ENCODE peak calls at places on chromosome 10, in four cellular contexts. One of them, this sample, is unnamed.

GRCh38 chr10:27241640-27242472 is 1.3 kb upstream of the ACBD5 start:
- DNase-seq in cardiac muscle cell: peak
- DNase-seq in mammary epithelial cell: peak
- DNase-seq in upper lobe of right lung: peak
- DNase-seq in this sample: peak

GRCh38 chr10:82736305-82736704 is 861.3 kb downstream of the NRG3 start:
- DNase-seq in cardiac muscle cell: no peak
- DNase-seq in mammary epithelial cell: no peak
- DNase-seq in upper lobe of right lung: no peak
- DNase-seq in this sample: no peak

GRCh38 chr10:106082865-106083264 is 1081.6 kb downstream of the SORCS1 start:
- DNase-seq in mammary epithelial cell: no peak
- DNase-seq in upper lobe of right lung: no peak
- DNase-seq in cardiac muscle cell: peak
- DNase-seq in this sample: no peak

GRCh38 chr10:114523876-114524275 is 119.6 kb upstream of the AFAP1L2 start:
- DNase-seq in cardiac muscle cell: no peak
- DNase-seq in mammary epithelial cell: no peak
- DNase-seq in upper lobe of right lung: no peak
- DNase-seq in this sample: no peak

GRCh38 chr10:129742742-129743550 is 221.1 kb downstream of the EBF3 start:
- DNase-seq in mammary epithelial cell: no peak
- DNase-seq in cardiac muscle cell: no peak
- DNase-seq in upper lobe of right lung: peak
- DNase-seq in this sample: no peak

GRCh38 chr10:114208351-114208750 is 29.2 kb downstream of the TDRD1 start:
- DNase-seq in mammary epithelial cell: no peak
- DNase-seq in upper lobe of right lung: no peak
- DNase-seq in cardiac muscle cell: no peak
- DNase-seq in this sample: no peak

GRCh38 chr10:125982256-125982948 is 86.0 kb downstream of the FANK1 start:
- DNase-seq in mammary epithelial cell: peak
- DNase-seq in upper lobe of right lung: no peak
- DNase-seq in cardiac muscle cell: peak
- DNase-seq in this sample: peak

GRCh38 chr10:77939561-77940001 is 13.0 kb upstream of the DLG5 start:
- DNase-seq in upper lobe of right lung: no peak
- DNase-seq in cardiac muscle cell: peak
- DNase-seq in mammary epithelial cell: no peak
- DNase-seq in this sample: no peak

GRCh38 chr10:76115471-76116155 is 684.2 kb downstream of the LRMDA start:
- DNase-seq in upper lobe of right lung: no peak
- DNase-seq in mammary epithelial cell: peak
- DNase-seq in cardiac muscle cell: no peak
- DNase-seq in this sample: no peak

GRCh38 chr10:77403761-77404160 is 233.8 kb downstream of the KCNMA1 start:
- DNase-seq in cardiac muscle cell: no peak
- DNase-seq in mammary epithelial cell: no peak
- DNase-seq in upper lobe of right lung: no peak
- DNase-seq in this sample: no peak

GRCh38 chr10:31912289-31912688 is 16.3 kb downstream of the ARHGAP12 start:
- DNase-seq in mammary epithelial cell: peak
- DNase-seq in cardiac muscle cell: peak
- DNase-seq in upper lobe of right lung: no peak
- DNase-seq in this sample: no peak

GRCh38 chr10:48491422-48492139 is 113.3 kb downstream of the ARHGAP22 start:
- DNase-seq in mammary epithelial cell: no peak
- DNase-seq in upper lobe of right lung: peak
- DNase-seq in cardiac muscle cell: no peak
- DNase-seq in this sample: no peak

GRCh38 chr10:541750-542371 is 147.6 kb downstream of the DIP2C start:
- DNase-seq in cardiac muscle cell: no peak
- DNase-seq in mammary epithelial cell: no peak
- DNase-seq in upper lobe of right lung: no peak
- DNase-seq in this sample: no peak

GRCh38 chr10:108515821-108516220 is 1351.3 kb upstream of the SORCS1 start:
- DNase-seq in upper lobe of right lung: no peak
- DNase-seq in mammary epithelial cell: no peak
- DNase-seq in cardiac muscle cell: no peak
- DNase-seq in this sample: no peak

GRCh38 chr10:62491597-62491996 is 117.4 kb downstream of the ZNF365 start:
- DNase-seq in upper lobe of right lung: no peak
- DNase-seq in cardiac muscle cell: peak
- DNase-seq in mammary epithelial cell: peak
- DNase-seq in this sample: no peak

GRCh38 chr10:25083546-25084111 is 67.2 kb downstream of the THNSL1 start:
- DNase-seq in cardiac muscle cell: no peak
- DNase-seq in upper lobe of right lung: no peak
- DNase-seq in mammary epithelial cell: no peak
- DNase-seq in this sample: no peak

GRCh38 chr10:25982107-25982506 is 48.1 kb downstream of the MYO3A start:
- DNase-seq in upper lobe of right lung: no peak
- DNase-seq in cardiac muscle cell: no peak
- DNase-seq in mammary epithelial cell: no peak
- DNase-seq in this sample: no peak

GRCh38 chr10:126059101-126059826 is 162.9 kb downstream of the FANK1 start:
- DNase-seq in mammary epithelial cell: peak
- DNase-seq in cardiac muscle cell: no peak
- DNase-seq in upper lobe of right lung: no peak
- DNase-seq in this sample: peak

GRCh38 chr10:46520941-46521340 is 35.5 kb downstream of the GPRIN2 start:
- DNase-seq in cardiac muscle cell: peak
- DNase-seq in upper lobe of right lung: peak
- DNase-seq in mammary epithelial cell: peak
- DNase-seq in this sample: no peak

GRCh38 chr10:124339951-124340760 is 78.6 kb downstream of the OAT start:
- DNase-seq in upper lobe of right lung: no peak
- DNase-seq in mammary epithelial cell: peak
- DNase-seq in cardiac muscle cell: peak
- DNase-seq in this sample: peak

GRCh38 chr10:123496996-123497660 is 169.0 kb upstream of the GPR26 start:
- DNase-seq in mammary epithelial cell: no peak
- DNase-seq in upper lobe of right lung: no peak
- DNase-seq in cardiac muscle cell: no peak
- DNase-seq in this sample: no peak

GRCh38 chr10:121510201-121510771 is 88.0 kb downstream of the FGFR2 start:
- DNase-seq in mammary epithelial cell: no peak
- DNase-seq in cardiac muscle cell: no peak
- DNase-seq in upper lobe of right lung: no peak
- DNase-seq in this sample: no peak

DNA sequence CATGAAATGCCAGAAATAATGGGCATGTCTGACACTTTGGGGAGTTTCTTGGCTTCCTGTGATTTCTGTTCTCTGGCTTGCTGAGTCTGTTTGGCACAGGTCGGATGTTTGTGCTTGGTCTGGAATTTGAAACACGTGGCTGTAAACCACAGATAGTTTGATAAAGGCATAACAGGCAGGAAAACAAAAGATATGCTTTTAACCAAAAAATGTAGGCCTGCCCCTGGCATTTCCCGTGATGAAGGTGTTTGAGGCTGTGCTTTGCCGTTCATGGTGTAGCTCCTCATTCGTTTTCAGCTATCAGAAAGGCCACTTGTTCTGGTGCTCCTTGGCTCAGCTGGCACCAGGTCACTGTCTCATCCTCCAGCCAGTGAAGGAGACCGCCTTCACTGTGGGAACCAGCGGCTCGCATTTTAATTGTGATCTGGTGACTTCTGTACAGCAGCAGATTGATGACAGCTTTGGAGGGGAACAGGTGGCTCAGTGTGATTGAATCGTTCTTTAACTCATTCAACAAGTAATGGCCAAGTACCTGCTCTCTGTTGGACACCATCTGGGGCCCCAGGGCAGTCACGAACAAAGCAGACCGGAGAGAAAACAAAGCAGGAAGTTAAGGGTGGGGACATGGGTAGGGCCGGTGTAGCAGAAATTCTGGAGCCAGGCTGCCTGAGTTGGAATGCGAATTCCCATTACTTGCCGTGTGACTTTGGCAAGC is 111.5 kb downstream of the CCNY start:
- DNase-seq in cardiac muscle cell: peak
- DNase-seq in mammary epithelial cell: peak
- DNase-seq in upper lobe of right lung: no peak
- DNase-seq in this sample: no peak
- H3K4me3 ChIP-seq in cardiac muscle cell: no peak
- H3K4me3 ChIP-seq in mammary epithelial cell: peak
- H3K4me3 ChIP-seq in upper lobe of right lung: no peak
- H3K4me3 ChIP-seq in this sample: no peak

GRCh38 chr10:43380610-43381222 is 9.3 kb downstream of the FXYD4 start:
- DNase-seq in mammary epithelial cell: no peak
- DNase-seq in cardiac muscle cell: peak
- DNase-seq in upper lobe of right lung: no peak
- DNase-seq in this sample: no peak
- TF ChIP-seq CTCF in mammary epithelial cell: peak
- TF ChIP-seq CTCF in cardiac muscle cell: peak
- TF ChIP-seq CTCF in upper lobe of right lung: no peak
- TF ChIP-seq CTCF in this sample: peak

DNA sequence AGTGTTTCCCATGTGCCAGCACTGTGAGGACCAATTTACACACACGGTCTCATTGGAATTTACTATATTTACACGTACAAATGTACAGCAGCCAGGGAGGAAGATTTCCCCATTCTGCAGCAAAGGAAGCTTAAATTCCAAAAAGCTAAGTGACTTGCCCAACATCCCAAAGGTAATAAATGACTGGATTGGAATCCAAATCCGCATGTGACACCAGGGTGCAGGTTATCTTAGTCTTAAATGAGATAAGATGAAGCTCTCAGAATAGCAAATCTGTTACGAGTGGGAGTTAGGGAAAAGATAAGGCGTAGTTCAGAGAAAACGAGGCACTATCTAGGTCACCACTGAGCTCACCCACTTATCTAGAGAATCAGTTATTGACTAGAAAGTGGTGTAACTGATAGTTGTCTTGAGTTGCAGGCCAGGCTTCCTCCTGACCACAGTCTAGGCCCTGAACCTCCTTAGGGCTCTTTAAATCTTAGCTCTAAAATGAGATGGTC is 36.6 kb downstream of the FAM107B start:
- DNase-seq in upper lobe of right lung: no peak
- DNase-seq in cardiac muscle cell: no peak
- DNase-seq in mammary epithelial cell: no peak
- DNase-seq in this sample: no peak
- H3K4me3 ChIP-seq in upper lobe of right lung: no peak
- H3K4me3 ChIP-seq in cardiac muscle cell: no peak
- H3K4me3 ChIP-seq in mammary epithelial cell: no peak
- H3K4me3 ChIP-seq in this sample: no peak

GRCh38 chr10:71683301-71683700 is 36.3 kb downstream of the C10orf105 start:
- DNase-seq in upper lobe of right lung: no peak
- DNase-seq in mammary epithelial cell: no peak
- DNase-seq in cardiac muscle cell: no peak
- DNase-seq in this sample: no peak

GRCh38 chr10:71687077-71687476 is 32.5 kb downstream of the C10orf105 start:
- DNase-seq in cardiac muscle cell: no peak
- DNase-seq in upper lobe of right lung: no peak
- DNase-seq in mammary epithelial cell: no peak
- DNase-seq in this sample: no peak

GRCh38 chr10:71681977-71682376 is 37.6 kb downstream of the C10orf105 start:
- DNase-seq in upper lobe of right lung: no peak
- DNase-seq in mammary epithelial cell: no peak
- DNase-seq in cardiac muscle cell: no peak
- DNase-seq in this sample: no peak

GRCh38 chr10:71685554-71686202 is 33.9 kb downstream of the C10orf105 start:
- DNase-seq in cardiac muscle cell: no peak
- DNase-seq in upper lobe of right lung: no peak
- DNase-seq in mammary epithelial cell: no peak
- DNase-seq in this sample: no peak

GRCh38 chr10:71684356-71685173 is 35.0 kb downstream of the C10orf105 start:
- DNase-seq in upper lobe of right lung: no peak
- DNase-seq in cardiac muscle cell: no peak
- DNase-seq in mammary epithelial cell: no peak
- DNase-seq in this sample: no peak
- TF ChIP-seq CTCF in upper lobe of right lung: no peak
- TF ChIP-seq CTCF in cardiac muscle cell: no peak
- TF ChIP-seq CTCF in mammary epithelial cell: no peak
- TF ChIP-seq CTCF in this sample: no peak

DNA sequence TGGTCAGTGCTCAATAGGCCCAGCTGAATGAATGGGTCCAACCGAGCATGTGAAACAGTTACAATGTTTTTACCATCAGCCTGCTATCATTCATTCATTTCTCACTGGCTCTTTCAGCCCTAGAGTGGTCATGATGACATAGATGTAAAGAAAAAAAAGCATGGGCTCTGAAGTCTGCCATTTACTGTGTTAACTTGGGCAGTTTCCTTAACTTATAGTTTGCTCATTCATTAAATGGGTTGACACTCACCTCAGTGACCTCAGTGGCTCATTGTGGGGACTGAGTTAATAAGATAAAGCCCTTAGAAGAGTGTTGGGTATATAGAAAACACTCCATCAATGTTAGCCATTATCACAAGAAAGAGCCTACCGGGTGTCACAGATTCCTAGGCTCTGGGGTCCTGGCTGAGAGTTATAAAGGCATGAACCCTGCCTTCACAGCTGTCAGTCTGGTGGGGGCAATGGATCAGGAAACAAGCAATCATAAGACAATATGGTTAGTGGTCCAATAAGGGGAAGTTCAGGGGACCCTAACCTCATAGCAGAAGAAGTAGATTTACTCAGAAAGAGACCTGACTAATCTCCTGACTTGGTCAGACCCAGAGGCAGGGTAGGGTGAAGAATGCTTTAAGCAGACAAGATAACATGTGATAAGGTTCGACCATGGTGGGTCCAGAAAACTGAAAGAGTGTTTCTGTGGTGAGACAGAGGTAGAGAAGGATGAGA is 29.7 kb upstream of the GPAM start:
- DNase-seq in cardiac muscle cell: no peak
- DNase-seq in mammary epithelial cell: no peak
- DNase-seq in upper lobe of right lung: no peak
- DNase-seq in this sample: no peak
- H3K4me3 ChIP-seq in cardiac muscle cell: no peak
- H3K4me3 ChIP-seq in mammary epithelial cell: no peak
- H3K4me3 ChIP-seq in upper lobe of right lung: peak
- H3K4me3 ChIP-seq in this sample: no peak

DNA sequence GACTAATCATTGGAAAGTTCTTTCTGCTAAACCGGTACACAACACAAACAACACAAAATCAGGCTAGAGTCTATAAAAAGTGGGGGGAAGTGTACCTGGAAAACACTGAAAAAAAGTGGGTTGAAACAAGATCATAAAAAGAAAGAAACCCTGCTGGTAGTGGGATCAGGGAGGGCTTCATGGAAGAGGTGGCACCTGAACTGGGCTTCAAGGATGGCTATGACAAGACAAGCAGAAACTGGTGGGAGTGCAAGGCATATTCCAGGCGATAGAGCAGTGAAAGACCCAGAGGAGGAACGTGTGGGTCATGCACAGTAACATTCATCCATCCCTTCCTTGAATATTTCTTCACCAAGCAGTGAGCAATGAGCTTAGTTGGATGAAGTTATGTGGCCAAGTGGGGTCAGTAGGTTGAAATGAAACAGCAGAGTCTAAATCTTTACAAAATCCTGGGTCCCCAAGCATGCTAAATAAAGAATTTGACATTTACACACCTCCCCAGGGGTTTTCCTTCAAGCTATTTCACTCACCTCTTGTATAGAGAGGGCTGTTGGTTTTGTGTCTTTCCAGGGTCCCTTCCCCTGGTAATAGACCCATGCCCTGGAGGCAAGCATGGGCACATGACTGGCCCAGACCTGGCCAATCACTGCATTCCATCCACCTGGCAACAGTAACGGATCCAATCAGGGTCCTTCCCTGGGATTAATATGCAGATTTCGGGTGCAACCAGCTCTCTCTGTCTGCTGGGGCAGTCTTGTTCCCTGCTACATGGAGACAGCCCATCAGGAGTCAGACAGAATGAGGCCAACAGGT is 38.2 kb downstream of the SPOCK2 start:
- DNase-seq in mammary epithelial cell: no peak
- DNase-seq in upper lobe of right lung: no peak
- DNase-seq in cardiac muscle cell: no peak
- DNase-seq in this sample: no peak
- TF ChIP-seq CTCF in mammary epithelial cell: no peak
- TF ChIP-seq CTCF in upper lobe of right lung: no peak
- TF ChIP-seq CTCF in cardiac muscle cell: no peak
- TF ChIP-seq CTCF in this sample: no peak